ENCODE peak calls at places on chromosomes 7 and 10, in six cellular contexts. Z is HTR-8/SVneo; P is stimulated activated naive CD4-positive, alpha-beta T cell; H is activated T-cell treated with anti-CD3 and anti-CD28 coated beads, Interleukin-2, amount 50 U/mL, for 72 hours; I is iPS-NIHi11; C is astrocyte. R is an unnamed sample.

GRCh38 chr10:127848226-127848625 is 44.5 kb downstream of the CLRN3 start:
- DNase-seq in H (no peak), P (no peak), I (no peak), C (no peak), Z (no peak), R (no peak)

GRCh38 chr7:23418046-23418445 is 52.2 kb downstream of the IGF2BP3 start:
- DNase-seq in C (peak; percentile 39), Z (no peak), H (no peak), P (no peak), I (no peak), R (peak; percentile 70)

GRCh38 chr7:127667751-127668530 is 15.9 kb downstream of the SND1 start:
- DNase-seq in C (no peak), H (no peak), Z (no peak), P (no peak), I (no peak), R (no peak)

GRCh38 chr7:138129551-138130165 is 53.4 kb downstream of the AKR1D1 start:
- DNase-seq in Z (no peak), I (no peak), C (no peak), H (no peak), P (no peak), R (no peak)

GRCh38 chr10:131872011-131872836 is 28.6 kb upstream of the PPP2R2D start:
- DNase-seq in Z (no peak), C (no peak), H (no peak), P (no peak), I (no peak), R (no peak)

GRCh38 chr10:129455625-129456024 is 11.4 kb upstream of the MGMT start:
- DNase-seq in I (no peak), P (no peak), H (no peak), Z (no peak), C (no peak), R (no peak)

GRCh38 chr10:69874464-69874863 is 72.8 kb downstream of the COL13A1 start:
- DNase-seq in H (no peak), Z (peak; percentile 61), I (no peak), C (peak; percentile 38), P (no peak), R (peak; percentile 21)

GRCh38 chr10:33483124-33483794 is 148.8 kb upstream of the NRP1 start:
- DNase-seq in I (peak; percentile 29), C (no peak), P (no peak), H (no peak), Z (no peak), R (no peak)

GRCh38 chr10:132175907-132176581 is 10.7 kb upstream of the DPYSL4 start:
- DNase-seq in Z (no peak), C (no peak), P (no peak), I (peak; percentile 55), H (no peak), R (no peak)

GRCh38 chr10:93383562-93383981 is 98.6 kb downstream of the MYOF start:
- DNase-seq in Z (peak; percentile 54), H (no peak), P (no peak), I (no peak), C (peak; percentile 98), R (peak; percentile 92)

GRCh38 chr7:131300572-131301466 is 26.9 kb upstream of the MKLN1 start:
- DNase-seq in I (peak; percentile 63), C (peak; percentile 22), H (no peak), Z (no peak), P (no peak), R (no peak)

GRCh38 chr7:127954371-127954770 is 76.9 kb downstream of the LRRC4 start:
- DNase-seq in Z (no peak), I (no peak), P (no peak), H (no peak), C (no peak), R (no peak)

GRCh38 chr7:98526059-98526458 is 91.0 kb upstream of the NPTX2 start:
- DNase-seq in P (no peak), Z (no peak), C (no peak), I (no peak), H (no peak), R (no peak)

GRCh38 chr10:113961261-113961938 is 82.3 kb upstream of the ADRB1 start:
- DNase-seq in H (peak; percentile 67), C (no peak), P (peak; percentile 89), Z (no peak), I (no peak), R (no peak)

GRCh38 chr7:30863694-30864011 is 48.0 kb upstream of the AQP1 start:
- DNase-seq in H (no peak), P (no peak), I (no peak), C (peak; percentile 24), Z (no peak), R (peak; percentile 20)

GRCh38 chr7:146773506-146773905 is 656.9 kb downstream of the CNTNAP2 start:
- DNase-seq in Z (peak; percentile 1), I (no peak), C (no peak), P (no peak), H (no peak), R (no peak)

GRCh38 chr10:132592790-132593788 is 55.5 kb downstream of the INPP5A start:
- DNase-seq in I (no peak), P (peak; percentile 8), H (peak; percentile 38), C (no peak), Z (no peak), R (peak; percentile 41)

GRCh38 chr7:137694405-137694804 is 152.4 kb downstream of the DGKI start:
- DNase-seq in P (no peak), C (no peak), I (no peak), Z (no peak), H (no peak), R (no peak)

GRCh38 chr7:108289852-108290251 is 159.7 kb upstream of the LAMB4 start:
- DNase-seq in Z (no peak), I (no peak), H (no peak), P (no peak), C (no peak), R (no peak)

GRCh38 chr7:120170849-120171248 is 102.1 kb upstream of the KCND2 start:
- DNase-seq in P (no peak), Z (no peak), H (no peak), C (peak; percentile 15), I (no peak), R (peak; percentile 40)

GRCh38 chr10:28631896-28632596 is 45.3 kb upstream of the BAMBI start:
- DNase-seq in I (no peak), C (peak; percentile 65), Z (no peak), H (no peak), P (no peak), R (peak; percentile 23)

GRCh38 chr10:90745565-90745964 is 112.3 kb downstream of the HTR7 start:
- DNase-seq in C (no peak), I (no peak), H (no peak), P (no peak), Z (no peak), R (peak; percentile 8)

GRCh38 chr10:102115775-102116174 is 4.4 kb downstream of the LDB1 start:
- DNase-seq in C (no peak), Z (no peak), P (peak; percentile 35), I (no peak), H (no peak), R (no peak)

GRCh38 chr10:88209837-88210552 is 346.6 kb downstream of the PTEN start:
- DNase-seq in I (no peak), P (no peak), Z (no peak), C (no peak), H (no peak), R (peak; percentile 92)

GRCh38 chr7:137003606-137004005 is 135.2 kb downstream of the CHRM2 start:
- DNase-seq in H (no peak), I (no peak), C (no peak), P (no peak), Z (no peak), R (no peak)

GRCh38 chr7:142566291-142566690 is 183.0 kb upstream of the PRSS1 start:
- DNase-seq in I (no peak), P (no peak), Z (no peak), H (no peak), C (no peak), R (no peak)

R was measured in fibroblast of villous mesenchyme.